ENCODE peak calls at places on chromosome 5, in six cellular contexts. E is cardiac fibroblast, T is type B pancreatic cell, O is A549, V is WTC11, X is hepatocyte. I is an unnamed sample.

GRCh38 chr5:179285236-179285635 is 60.0 kb downstream of the ADAMTS2 start:
- DNase-seq in E (peak), T (no peak), O (no peak), V (no peak), X (no peak), I (no peak)

GRCh38 chr5:134432677-134433359 is 21.1 kb upstream of the CDKN2AIPNL start:
- DNase-seq in E (peak), T (no peak), O (no peak), V (no peak), X (no peak), I (peak)

GRCh38 chr5:62720036-62720441 is 141.4 kb downstream of the LRRC70 start:
- DNase-seq in E (peak), T (peak), O (peak), V (peak), X (peak), I (peak)

GRCh38 chr5:151617841-151618710 is 26.9 kb upstream of the FAT2 start:
- DNase-seq in E (no peak), T (no peak), O (peak), V (no peak), X (no peak), I (no peak)

GRCh38 chr5:96297867-96298266 is 135.2 kb downstream of the PCSK1 start:
- DNase-seq in E (peak), T (no peak), O (peak), V (no peak), X (peak), I (peak)

GRCh38 chr5:111463304-111463703 is 49.0 kb downstream of the STARD4 start:
- DNase-seq in E (no peak), T (no peak), O (no peak), V (no peak), X (no peak), I (no peak)

GRCh38 chr5:75668988-75669760 is 48.1 kb downstream of the POC5 start:
- DNase-seq in E (peak), T (no peak), O (peak), V (no peak), X (peak), I (no peak)

GRCh38 chr5:173888473-173889135 is 455 bp downstream of the CPEB4 start:
- DNase-seq in E (peak), T (no peak), O (no peak), V (peak), X (no peak), I (no peak)

GRCh38 chr5:41253109-41253508 is 39.8 kb upstream of the C6 start:
- DNase-seq in E (no peak), T (no peak), O (no peak), V (no peak), X (no peak), I (no peak)

GRCh38 chr5:137344723-137345322 is 154.3 kb downstream of the SPOCK1 start:
- DNase-seq in E (peak), T (no peak), O (peak), V (peak), X (peak), I (peak)

GRCh38 chr5:31133488-31133887 is 60.0 kb upstream of the CDH6 start:
- DNase-seq in E (peak), T (no peak), O (no peak), V (no peak), X (no peak), I (peak)

GRCh38 chr5:43891112-43891511 is 288.1 kb downstream of the NNT start:
- DNase-seq in E (no peak), T (no peak), O (no peak), V (no peak), X (no peak), I (no peak)

GRCh38 chr5:178590141-178590923 is at the start of gene COL23A1:
- DNase-seq in E (peak), T (peak), O (peak), V (peak), X (peak), I (peak)

GRCh38 chr5:34564706-34565235 is 91.4 kb upstream of the RAI14 start:
- DNase-seq in E (peak), T (no peak), O (no peak), V (no peak), X (no peak), I (peak)

GRCh38 chr5:74638776-74639537 is 1.6 kb downstream of the ENC1 start:
- DNase-seq in E (peak), T (no peak), O (no peak), V (no peak), X (no peak), I (peak)

GRCh38 chr5:30156156-30156555 is 1037.3 kb upstream of the CDH6 start:
- DNase-seq in E (no peak), T (no peak), O (no peak), V (no peak), X (no peak), I (no peak)

GRCh38 chr5:173472784-173473278 is 143.6 kb downstream of the BOD1 start:
- DNase-seq in E (peak), T (no peak), O (no peak), V (no peak), X (no peak), I (peak)

GRCh38 chr5:79436224-79436623 is 77.7 kb downstream of the HOMER1 start:
- DNase-seq in E (peak), T (no peak), O (peak), V (no peak), X (peak), I (peak)

GRCh38 chr5:36691993-36692392 is 85.6 kb downstream of the SLC1A3 start:
- DNase-seq in E (no peak), T (no peak), O (no peak), V (no peak), X (no peak), I (no peak)

GRCh38 chr5:124663101-124663506 is 83.3 kb downstream of the ZNF608 start:
- DNase-seq in E (no peak), T (no peak), O (no peak), V (no peak), X (no peak), I (no peak)

GRCh38 chr5:125525356-125525755 is 778.9 kb upstream of the ZNF608 start:
- DNase-seq in E (peak), T (no peak), O (no peak), V (no peak), X (no peak), I (no peak)

GRCh38 chr5:102018279-102018678 is 277.8 kb downstream of the SLCO4C1 start:
- DNase-seq in E (no peak), T (no peak), O (no peak), V (no peak), X (no peak), I (no peak)

GRCh38 chr5:177310757-177311173 is 933 bp downstream of the MXD3 start:
- DNase-seq in E (peak), T (no peak), O (no peak), V (no peak), X (no peak), I (no peak)

GRCh38 chr5:95878417-95879323 is 56.1 kb upstream of the GLRX start:
- DNase-seq in E (no peak), T (no peak), O (no peak), V (no peak), X (no peak), I (peak)

GRCh38 chr5:73160239-73160671 is 12.7 kb upstream of the TMEM174 start:
- DNase-seq in E (no peak), T (no peak), O (no peak), V (no peak), X (no peak), I (no peak)

GRCh38 chr5:164921722-164922121 is 1416.3 kb downstream of the MAT2B start:
- DNase-seq in E (no peak), T (no peak), O (no peak), V (no peak), X (no peak), I (no peak)

GRCh38 chr5:134435525-134435924 is 23.8 kb upstream of the CDKN2AIPNL start:
- DNase-seq in E (no peak), T (no peak), O (peak), V (no peak), X (peak), I (peak)

GRCh38 chr5:58502032-58502431 is 10.8 kb downstream of the GAPT start:
- DNase-seq in E (no peak), T (no peak), O (no peak), V (no peak), X (no peak), I (no peak)

GRCh38 chr5:81826128-81826527 is 75.2 kb upstream of the SSBP2 start:
- DNase-seq in E (peak), T (no peak), O (no peak), V (no peak), X (no peak), I (no peak)

GRCh38 chr5:95565280-95565920 is 10.5 kb downstream of the ARSK start:
- DNase-seq in E (no peak), T (no peak), O (no peak), V (no peak), X (no peak), I (no peak)

GRCh38 chr5:147176422-147176821 is 58.4 kb upstream of the STK32A start:
- DNase-seq in E (peak), T (no peak), O (no peak), V (no peak), X (no peak), I (no peak)

GRCh38 chr5:149429839-149430721 is 51.0 kb upstream of the IL17B start:
- DNase-seq in E (peak), T (no peak), O (no peak), V (peak), X (no peak), I (peak)
- TF ChIP-seq CTCF in E (peak), T (no peak), O (no peak), V (no peak), X (peak), I (peak)

DNA sequence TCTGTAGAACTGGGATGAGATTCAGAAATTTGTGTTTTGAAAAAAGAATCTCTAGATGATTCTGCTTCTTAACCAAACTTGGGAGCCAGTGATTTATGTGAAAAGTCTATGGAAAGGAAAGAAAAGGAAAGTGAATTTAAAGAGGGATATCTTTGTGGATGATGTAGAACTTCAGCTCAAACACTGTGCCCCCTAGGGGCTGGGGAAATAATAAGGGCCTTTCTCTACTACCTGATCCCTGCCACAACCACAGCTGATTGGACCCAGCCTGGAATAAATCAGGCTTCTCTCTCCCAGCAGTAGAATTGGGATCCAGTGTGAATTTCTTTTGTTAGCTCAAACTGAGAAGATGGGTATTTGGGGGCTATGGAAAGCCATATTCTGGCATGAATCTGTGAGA is 155.0 kb downstream of the PRELID2 start:
- DNase-seq in E (no peak), T (no peak), O (no peak), V (peak), X (no peak), I (no peak)
- TF ChIP-seq CTCF in E (peak), T (peak), O (peak), V (peak), X (no peak), I (no peak)

GRCh38 chr5:136028090-136028489 is 698 bp upstream of the TGFBI start:
- DNase-seq in E (no peak), T (no peak), O (no peak), V (no peak), X (no peak), I (no peak)

GRCh38 chr5:136030252-136030651 is 1.5 kb downstream of the TGFBI start:
- DNase-seq in E (no peak), T (no peak), O (no peak), V (no peak), X (no peak), I (no peak)

GRCh38 chr5:136027316-136027715 is 1.5 kb upstream of the TGFBI start:
- DNase-seq in E (no peak), T (no peak), O (no peak), V (no peak), X (no peak), I (no peak)

GRCh38 chr5:136030956-136031611 is 2.3 kb downstream of the TGFBI start:
- DNase-seq in E (no peak), T (no peak), O (no peak), V (no peak), X (no peak), I (no peak)

DNA sequence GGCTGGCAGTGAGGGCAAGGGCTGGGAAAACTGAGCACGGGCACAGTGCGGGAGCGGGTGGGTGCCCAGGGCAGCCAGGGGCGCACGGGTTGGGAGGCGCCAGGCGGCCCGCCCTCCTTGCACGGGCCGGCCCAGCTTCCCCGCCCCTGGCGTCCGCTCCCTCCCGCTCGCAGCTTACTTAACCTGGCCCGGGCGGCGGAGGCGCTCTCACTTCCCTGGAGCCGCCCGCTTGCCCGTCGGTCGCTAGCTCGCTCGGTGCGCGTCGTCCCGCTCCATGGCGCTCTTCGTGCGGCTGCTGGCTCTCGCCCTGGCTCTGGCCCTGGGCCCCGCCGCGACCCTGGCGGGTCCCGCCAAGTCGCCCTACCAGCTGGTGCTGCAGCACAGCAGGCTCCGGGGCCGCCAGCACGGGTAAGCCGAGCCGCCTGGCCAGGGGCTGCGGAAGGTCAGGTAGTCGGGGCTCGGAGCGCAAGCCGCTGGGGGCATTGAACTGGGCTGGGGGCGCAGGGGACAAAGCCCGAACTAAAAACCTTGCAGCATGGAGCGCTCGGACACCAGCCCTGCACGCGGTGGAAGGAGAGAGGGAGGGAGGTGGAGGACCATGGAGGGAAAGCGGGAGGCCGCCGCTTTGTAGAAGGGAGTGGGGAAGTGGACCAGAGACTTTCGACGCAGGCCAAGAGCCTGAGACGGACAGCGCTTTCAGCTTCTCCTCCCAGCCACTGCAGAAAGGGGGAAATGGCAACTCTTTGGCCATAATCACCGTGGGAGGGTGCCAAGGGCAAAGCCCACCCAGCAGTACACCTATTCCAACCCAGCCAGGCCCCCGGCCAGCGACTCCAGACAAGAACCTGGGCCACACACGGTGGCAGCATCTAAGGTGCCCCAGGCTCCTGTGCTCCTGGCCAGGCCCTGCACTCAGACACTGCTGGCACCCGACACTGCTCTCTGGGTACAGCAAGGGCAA is at the start of gene TGFBI:
- DNase-seq in E (peak), T (no peak), O (peak), V (peak), X (peak), I (peak)
- TF ChIP-seq CTCF in E (no peak), T (peak), O (no peak), V (no peak), X (peak), I (no peak)

DNA sequence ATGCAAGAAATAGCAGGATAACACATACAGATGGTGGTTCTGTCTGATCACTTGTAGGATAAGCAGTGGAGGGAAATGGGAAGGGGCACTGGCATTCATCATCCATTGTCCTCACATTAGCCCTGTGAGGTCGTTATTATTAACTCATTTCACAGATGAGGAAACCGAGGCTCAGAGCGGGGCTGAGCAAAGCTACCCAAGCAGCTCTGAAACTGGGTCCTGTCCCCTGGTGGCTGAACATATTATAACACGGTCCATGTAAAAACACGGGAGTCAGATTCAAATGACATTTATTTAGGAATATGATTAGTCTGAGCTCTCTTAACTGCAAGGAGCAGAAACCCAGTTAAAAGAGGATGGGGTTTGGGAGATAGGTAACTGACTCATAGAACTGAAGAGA is 43.1 kb downstream of the HRH2 start:
- DNase-seq in E (no peak), T (no peak), O (peak), V (peak), X (no peak), I (no peak)
- TF ChIP-seq CTCF in E (no peak), T (peak), O (peak), V (no peak), X (peak), I (no peak)

GRCh38 chr5:157523976-157524375 is 51.6 kb downstream of the ADAM19 start:
- DNase-seq in E (peak), T (no peak), O (no peak), V (no peak), X (no peak), I (peak)

GRCh38 chr5:157521704-157522029 is 53.9 kb downstream of the ADAM19 start:
- DNase-seq in E (no peak), T (no peak), O (no peak), V (no peak), X (no peak), I (no peak)

GRCh38 chr5:157518963-157519362 is 56.6 kb downstream of the ADAM19 start:
- DNase-seq in E (no peak), T (no peak), O (no peak), V (no peak), X (no peak), I (no peak)

GRCh38 chr5:157519579-157520253 is 55.9 kb downstream of the ADAM19 start:
- DNase-seq in E (no peak), T (no peak), O (no peak), V (no peak), X (no peak), I (no peak)

DNA sequence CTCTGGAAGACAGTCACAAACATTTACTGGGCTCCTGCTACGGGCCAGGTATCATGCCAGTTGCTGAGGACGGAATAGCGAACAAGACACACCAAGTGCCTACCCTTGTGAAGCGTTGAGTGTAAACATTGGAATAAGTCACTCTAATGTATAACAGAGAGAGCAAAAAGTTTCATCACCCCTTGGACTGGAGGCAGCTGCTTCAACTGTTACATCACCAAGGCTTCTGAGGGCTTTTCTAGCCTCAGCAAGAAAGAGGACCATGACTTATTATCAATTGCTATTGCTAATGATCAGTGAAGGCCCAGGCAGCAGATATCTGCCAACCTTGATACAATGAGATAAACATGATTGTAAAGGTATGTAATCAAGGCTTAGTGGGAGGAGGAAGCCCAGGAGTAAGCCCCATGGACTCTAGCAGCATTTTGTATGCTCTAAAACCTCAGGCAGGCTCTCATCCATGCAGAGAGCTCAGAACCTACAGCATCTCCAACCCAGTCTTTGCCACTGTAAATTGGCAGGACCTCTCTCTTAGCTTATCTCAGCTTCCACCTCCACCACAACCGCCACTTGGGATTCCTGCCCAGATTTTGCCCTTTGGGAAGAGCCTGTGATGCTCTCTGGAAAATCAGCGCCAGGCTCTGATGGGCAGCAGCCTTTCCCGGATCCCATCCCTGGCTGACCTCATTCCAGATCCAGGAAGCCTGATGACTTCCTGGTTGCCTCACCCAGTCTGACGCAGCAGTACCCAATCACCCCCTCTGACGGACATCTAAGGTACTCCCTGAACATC is 54.5 kb downstream of the ADAM19 start:
- DNase-seq in E (peak), T (no peak), O (peak), V (no peak), X (no peak), I (peak)
- TF ChIP-seq CTCF in E (peak), T (no peak), O (no peak), V (no peak), X (no peak), I (peak)

DNA sequence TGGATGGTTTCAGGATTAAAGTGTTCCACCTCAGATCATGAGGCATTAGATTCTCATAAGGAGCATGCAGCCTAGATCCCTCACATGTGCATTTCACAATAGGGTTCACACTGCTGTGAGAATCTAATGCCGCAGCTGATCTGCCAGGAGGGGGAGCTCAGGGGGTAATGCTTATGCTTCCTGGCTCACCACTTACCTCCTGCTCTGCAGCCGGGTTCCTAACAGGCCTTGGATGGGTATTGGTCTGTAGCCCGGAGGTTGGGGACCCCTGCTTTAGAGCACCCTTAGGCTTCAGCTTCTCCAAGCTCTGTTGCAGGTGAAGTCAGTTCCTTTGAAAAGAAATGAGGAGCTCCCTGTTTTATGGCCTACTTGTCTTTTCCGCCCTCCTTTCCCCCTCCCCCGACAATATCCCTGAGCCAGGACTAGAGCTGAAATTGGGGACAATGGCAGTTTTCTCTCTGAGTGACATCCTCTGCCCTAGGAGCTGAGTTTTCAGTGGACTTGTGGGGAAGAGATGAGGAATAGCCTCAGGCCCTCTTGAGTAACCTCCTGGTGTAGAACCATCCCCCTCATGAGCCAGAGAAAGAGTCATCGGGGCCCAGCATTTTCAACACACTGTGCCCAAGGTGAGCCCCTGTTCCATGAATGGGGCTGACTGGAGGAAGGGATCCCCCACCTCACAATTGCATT is 16.2 kb upstream of the MAT2B start:
- DNase-seq in E (peak), T (no peak), O (peak), V (peak), X (no peak), I (peak)
- TF ChIP-seq CTCF in E (peak), T (no peak), O (no peak), V (peak), X (no peak), I (peak)

GRCh38 chr5:110333384-110333783 is 393.1 kb downstream of the TMEM232 start:
- DNase-seq in E (peak), T (no peak), O (peak), V (peak), X (peak), I (no peak)
- TF ChIP-seq CTCF in E (peak), T (peak), O (no peak), V (peak), X (peak), I (peak)

I was measured in fibroblast of lung.